ENCODE peak calls at places on chromosomes 2 and 18, in eight cellular contexts. T is adipocyte, J is kidney glomerular epithelial cell, S is fibroblast of the aortic adventitia, C is GM04503, P is neural crest cell, V is right lobe of liver, F is hippocampal formation. B is an unnamed sample.

GRCh38 chr2:100733344-100734187 is 86.4 kb upstream of the NPAS2 start:
- DNase-seq in P (no peak), S (peak; percentile 91), J (no peak), C (peak; percentile 61), F (no peak), T (peak; percentile 85), V (peak; percentile 31), B (peak; percentile 98)

GRCh38 chr2:224723606-224724217 is 7.5 kb upstream of the CCDC195 start:
- DNase-seq in S (peak; percentile 18), V (no peak), C (peak; percentile 42), T (peak; percentile 12), P (no peak), F (no peak), J (no peak), B (no peak)

GRCh38 chr18:61085751-61086150 is 247.5 kb upstream of the CDH20 start:
- DNase-seq in F (no peak), J (no peak), T (no peak), P (no peak), S (no peak), V (no peak), C (no peak), B (no peak)

GRCh38 chr18:32696376-32696775 is 76.4 kb downstream of the KLHL14 start:
- DNase-seq in T (no peak), V (no peak), P (no peak), J (no peak), F (no peak), C (no peak), S (no peak), B (no peak)

GRCh38 chr2:106885981-106886915 is at the start of gene ST6GAL2:
- DNase-seq in C (no peak), S (no peak), F (peak; percentile 24), J (no peak), P (peak; percentile 39), V (no peak), T (peak; percentile 64), B (no peak)

GRCh38 chr2:164771897-164772296 is 69.7 kb downstream of the COBLL1 start:
- DNase-seq in T (no peak), F (no peak), V (no peak), C (no peak), P (no peak), S (no peak), J (no peak), B (no peak)

GRCh38 chr2:165016772-165017411 is 61.6 kb upstream of the SLC38A11 start:
- DNase-seq in S (peak; percentile 76), J (peak; percentile 59), P (peak; percentile 36), V (no peak), T (peak; percentile 81), F (peak; percentile 75), C (no peak), B (no peak)

GRCh38 chr2:58131191-58132011 is 84.8 kb downstream of the VRK2 start:
- DNase-seq in P (no peak), C (no peak), F (peak; percentile 68), S (peak; percentile 93), V (no peak), T (peak; percentile 64), J (no peak), B (peak; percentile 56)

GRCh38 chr2:32697156-32697555 is 69.3 kb downstream of the TTC27 start:
- DNase-seq in S (peak; percentile 96), V (no peak), F (no peak), P (no peak), C (peak; percentile 49), J (no peak), T (peak; percentile 81), B (peak; percentile 70)

GRCh38 chr2:32464441-32464840 is 107.6 kb downstream of the BIRC6 start:
- DNase-seq in S (peak; percentile 24), T (no peak), C (no peak), J (no peak), P (no peak), V (no peak), F (no peak), B (no peak)

GRCh38 chr2:133641497-133641896 is 73.2 kb upstream of the NCKAP5 start:
- DNase-seq in P (no peak), T (no peak), F (peak; percentile 86), V (peak; percentile 21), S (peak; percentile 39), C (no peak), J (no peak), B (no peak)

GRCh38 chr2:42812899-42813479 is 20.6 kb upstream of the HAAO start:
- DNase-seq in S (peak; percentile 44), T (peak; percentile 49), C (no peak), F (peak; percentile 8), V (no peak), J (peak; percentile 21), P (no peak), B (no peak)

GRCh38 chr2:127313359-127313758 is 19.4 kb upstream of the ERCC3 start:
- DNase-seq in T (no peak), P (no peak), J (no peak), S (no peak), C (no peak), V (no peak), F (no peak), B (no peak)

GRCh38 chr2:223797811-223798721 is 39.3 kb downstream of the AP1S3 start:
- DNase-seq in S (peak; percentile 71), V (no peak), J (peak; percentile 68), C (no peak), F (peak; percentile 59), T (peak; percentile 76), P (no peak), B (peak; percentile 23)

GRCh38 chr2:1867141-1867540 is 122.8 kb upstream of the PXDN start:
- DNase-seq in T (no peak), S (no peak), C (no peak), J (no peak), F (no peak), V (no peak), P (no peak), B (no peak)

GRCh38 chr2:235066895-235067294 is 115.1 kb downstream of the SH3BP4 start:
- DNase-seq in C (no peak), T (no peak), F (no peak), J (no peak), P (no peak), S (no peak), V (no peak), B (no peak)

GRCh38 chr18:3283908-3284307 is 22.0 kb downstream of the MYL12B start:
- DNase-seq in T (no peak), J (no peak), V (no peak), S (no peak), F (no peak), P (no peak), C (no peak), B (no peak)

GRCh38 chr18:13290856-13291271 is 72.3 kb downstream of the LDLRAD4 start:
- DNase-seq in V (peak; percentile 52), C (no peak), P (no peak), F (no peak), S (no peak), T (no peak), J (no peak), B (no peak)

GRCh38 chr2:2686228-2686627 is 355.2 kb upstream of the MYT1L start:
- DNase-seq in J (no peak), F (no peak), V (no peak), S (no peak), P (no peak), C (no peak), T (no peak), B (no peak)

GRCh38 chr2:181656450-181657261 is at the start of gene CERKL:
- DNase-seq in S (peak; percentile 7), F (no peak), V (peak; percentile 32), C (no peak), P (peak; percentile 33), J (no peak), T (peak; percentile 59), B (peak; percentile 9)

GRCh38 chr2:54042908-54043620 is 72.3 kb upstream of the PSME4 start:
- DNase-seq in C (no peak), P (no peak), V (no peak), J (no peak), T (no peak), S (no peak), F (peak; percentile 77), B (peak; percentile 6)

GRCh38 chr2:46913471-46914381 is 1.9 kb downstream of the MCFD2 start:
- DNase-seq in J (no peak), S (peak; percentile 75), F (no peak), C (peak; percentile 43), V (peak; percentile 57), T (peak; percentile 54), P (no peak), B (peak; percentile 33)

GRCh38 chr2:52269696-52270485 is 1238.0 kb upstream of the NRXN1 start:
- DNase-seq in P (no peak), T (peak; percentile 56), C (no peak), V (no peak), S (peak; percentile 19), J (no peak), F (no peak), B (peak; percentile 12)

GRCh38 chr2:98419977-98420725 is 24.5 kb upstream of the INPP4A start:
- DNase-seq in F (no peak), S (no peak), J (no peak), C (no peak), V (no peak), P (no peak), T (no peak), B (no peak)

GRCh38 chr2:127735537-127736399 is 34.5 kb downstream of the SFT2D3 start:
- DNase-seq in V (no peak), S (peak; percentile 40), T (no peak), P (no peak), F (no peak), J (peak; percentile 87), C (no peak), B (peak; percentile 33)

GRCh38 chr2:39620067-39620466 is 45.6 kb upstream of the TMEM178A start:
- DNase-seq in P (no peak), T (peak; percentile 81), S (peak; percentile 96), V (peak; percentile 78), F (no peak), J (peak; percentile 48), C (no peak), B (peak; percentile 65)

GRCh38 chr18:12990128-12990485 is 1.1 kb upstream of the CEP192 start:
- DNase-seq in C (no peak), P (no peak), S (no peak), J (no peak), T (no peak), V (no peak), F (no peak), B (no peak)

GRCh38 chr2:234881413-234882241 is 70.2 kb upstream of the SH3BP4 start:
- DNase-seq in T (peak; percentile 74), J (peak; percentile 91), F (peak; percentile 77), C (peak; percentile 47), S (peak; percentile 99), V (peak; percentile 86), P (peak; percentile 64), B (peak; percentile 86)

GRCh38 chr18:12327510-12328178 is 19.6 kb downstream of the TUBB6 start:
- DNase-seq in T (peak; percentile 78), J (peak; percentile 50), F (no peak), S (peak; percentile 80), P (peak; percentile 81), V (peak; percentile 79), C (no peak), B (peak; percentile 72)

GRCh38 chr2:239601880-239602279 is 201.1 kb upstream of the HDAC4 start:
- DNase-seq in F (no peak), C (no peak), S (no peak), V (no peak), J (no peak), T (no peak), P (no peak), B (no peak)

GRCh38 chr2:134228493-134228903 is 25.4 kb upstream of the MGAT5 start:
- DNase-seq in J (no peak), T (no peak), P (no peak), C (no peak), V (no peak), F (no peak), S (no peak), B (no peak)

B was measured in fibroblast of gingiva.